ENCODE peak calls at places on chromosomes 5 and 9, in seven cellular contexts. A, Z, K, R, X, Y and O are unnamed samples.

GRCh38 chr5:96752341-96753016 is 55.3 kb downstream of the ERAP1 start:
- DNase-seq in A (peak), K (peak), Y (no peak), Z (peak), X (peak), R (no peak), O (peak)

GRCh38 chr5:128774605-128775004 is 190.7 kb upstream of the SLC27A6 start:
- DNase-seq in Z (no peak), X (no peak), K (no peak), R (no peak), Y (no peak), A (no peak), O (no peak)

GRCh38 chr5:6158974-6159863 is 219.1 kb downstream of the MED10 start:
- DNase-seq in R (no peak), X (no peak), Z (no peak), Y (no peak), K (peak), A (no peak), O (no peak)

GRCh38 chr9:37471942-37472679 is 6.9 kb upstream of the ZBTB5 start:
- DNase-seq in X (no peak), K (peak), R (no peak), Y (peak), A (no peak), Z (peak), O (peak)

GRCh38 chr9:91177081-91177480 is 184.6 kb downstream of the AUH start:
- DNase-seq in A (no peak), Z (no peak), R (no peak), Y (no peak), X (no peak), K (no peak), O (no peak)

GRCh38 chr9:77997611-77998349 is 33.8 kb downstream of the GNAQ start:
- DNase-seq in A (peak), R (no peak), Z (no peak), Y (no peak), X (no peak), K (no peak), O (no peak)

GRCh38 chr5:120405291-120405864 is 58.7 kb upstream of the PRR16 start:
- DNase-seq in X (no peak), Y (no peak), A (no peak), R (no peak), Z (no peak), K (no peak), O (no peak)

GRCh38 chr5:92944903-92945629 is 636.0 kb downstream of the NR2F1-AS1 start:
- DNase-seq in X (no peak), R (no peak), Y (no peak), A (no peak), Z (no peak), K (peak), O (peak)

GRCh38 chr5:56050566-56051292 is 56.0 kb upstream of the IL6ST start:
- DNase-seq in X (no peak), R (no peak), K (no peak), A (no peak), Z (no peak), Y (no peak), O (no peak)
- TF ChIP-seq JUND in X (no peak), R (no peak), K (no peak), A (no peak), Z (no peak), Y (no peak), O (no peak)

DNA sequence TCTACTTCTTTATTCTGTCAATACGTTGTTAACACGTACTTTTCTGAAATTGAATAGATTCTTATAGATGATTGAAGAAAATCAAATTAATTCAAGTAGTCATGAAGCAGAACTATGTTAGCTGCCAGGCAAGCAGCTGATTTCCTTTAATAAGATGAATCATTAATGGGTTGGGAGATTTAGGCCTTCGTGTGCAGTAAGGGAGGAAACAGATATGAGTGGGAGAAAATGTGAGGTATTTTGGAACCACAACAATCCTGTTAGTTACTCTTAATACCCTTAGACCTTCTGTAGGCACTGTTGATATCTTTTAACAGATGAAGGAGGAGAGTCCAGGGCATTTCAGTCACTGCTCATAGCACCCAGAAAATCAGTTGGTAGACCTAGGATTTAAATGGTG is 121.0 kb downstream of the AOPEP start:
- DNase-seq in A (no peak), X (no peak), Z (no peak), R (no peak), K (no peak), Y (no peak), O (no peak)
- TF ChIP-seq JUND in A (peak), X (no peak), Z (no peak), R (no peak), K (no peak), Y (no peak), O (no peak)

DNA sequence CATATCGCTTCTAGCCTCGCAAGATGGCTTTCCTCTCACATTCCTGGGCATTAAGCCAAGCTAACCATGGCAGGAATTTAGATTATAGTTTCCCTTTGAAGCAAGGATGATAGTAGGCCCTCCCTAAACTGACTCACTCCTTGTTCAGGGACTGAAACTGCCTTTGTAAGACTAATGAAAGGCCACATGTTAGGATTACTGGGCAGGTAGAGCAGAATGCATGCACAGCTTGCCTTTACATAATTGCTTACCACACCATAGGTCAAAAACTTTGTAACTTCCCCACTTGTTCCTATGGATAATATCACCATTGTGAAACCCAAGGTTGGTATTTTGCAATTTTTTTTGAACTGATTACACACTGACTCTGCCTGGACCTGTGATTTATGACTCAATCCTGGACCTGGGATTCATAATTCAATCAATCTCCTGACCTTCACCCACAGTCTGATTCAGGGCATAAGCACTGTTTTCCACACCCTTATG is 41.0 kb upstream of the PRDM9 start:
- DNase-seq in X (no peak), K (peak), A (no peak), Y (no peak), Z (no peak), R (no peak), O (no peak)
- TF ChIP-seq JUND in X (no peak), K (no peak), A (no peak), Y (no peak), Z (no peak), R (no peak), O (no peak)

GRCh38 chr5:150616506-150616905 is 24.0 kb upstream of the SYNPO start:
- DNase-seq in K (no peak), Y (no peak), A (peak), Z (no peak), R (no peak), X (no peak), O (no peak)

GRCh38 chr5:150616024-150616470 is 24.4 kb upstream of the SYNPO start:
- DNase-seq in A (peak), K (peak), R (no peak), Y (no peak), Z (no peak), X (peak), O (no peak)

GRCh38 chr5:150614651-150615040 is 25.8 kb upstream of the SYNPO start:
- DNase-seq in Y (no peak), X (no peak), A (no peak), Z (no peak), K (no peak), R (no peak), O (no peak)

GRCh38 chr5:150613991-150614650 is 26.3 kb upstream of the SYNPO start:
- DNase-seq in A (no peak), K (no peak), Y (no peak), R (no peak), X (no peak), Z (no peak), O (peak)

DNA sequence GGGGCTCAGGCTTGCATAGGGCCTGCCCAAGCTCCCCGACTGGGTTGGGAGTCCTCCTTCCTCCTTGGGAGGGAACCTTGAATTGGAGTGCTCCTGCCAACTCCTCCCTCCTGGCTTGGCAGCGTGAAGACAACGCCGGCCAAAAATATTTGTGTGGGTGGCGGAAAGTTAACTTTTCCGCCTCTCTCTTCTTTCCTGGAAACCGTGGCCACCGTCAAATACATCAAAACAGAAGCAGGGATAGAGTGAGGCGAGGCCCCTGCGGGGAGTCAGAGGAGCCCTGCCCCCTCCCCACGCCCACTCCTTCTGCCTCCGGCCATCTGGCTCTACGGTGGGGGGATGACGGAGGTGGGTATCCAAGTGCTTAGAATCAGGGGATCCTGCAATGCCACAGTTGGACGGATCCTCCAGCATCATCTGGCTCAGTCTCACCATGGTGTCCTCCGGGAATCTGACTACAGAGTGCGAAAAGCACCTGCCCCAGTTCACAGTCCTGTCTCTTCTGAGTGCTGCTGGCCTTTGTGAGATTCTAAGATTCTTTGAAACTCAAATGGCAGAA is 25.2 kb upstream of the SYNPO start:
- DNase-seq in Z (no peak), X (no peak), K (no peak), R (no peak), A (no peak), Y (no peak), O (no peak)
- TF ChIP-seq JUND in Z (no peak), X (no peak), K (no peak), R (no peak), A (no peak), Y (no peak), O (no peak)

GRCh38 chr9:23309800-23310199 is 516.2 kb downstream of the ELAVL2 start:
- DNase-seq in X (no peak), Y (no peak), A (no peak), K (no peak), Z (no peak), R (no peak), O (no peak)
- TF ChIP-seq JUND in X (no peak), Y (no peak), A (no peak), K (no peak), Z (no peak), R (no peak), O (no peak)

GRCh38 chr5:180486636-180487149 is 7.5 kb upstream of the CNOT6 start:
- DNase-seq in Y (no peak), A (no peak), X (no peak), R (no peak), Z (no peak), K (no peak), O (no peak)
- TF ChIP-seq JUND in Y (no peak), A (no peak), X (no peak), R (no peak), Z (no peak), K (no peak), O (no peak)

GRCh38 chr9:35910613-35911488 is 1.6 kb downstream of the SPAAR start:
- DNase-seq in X (peak), Y (no peak), A (no peak), Z (peak), R (no peak), K (peak), O (peak)
- TF ChIP-seq JUND in X (no peak), Y (no peak), A (no peak), Z (no peak), R (no peak), K (no peak), O (no peak)

DNA sequence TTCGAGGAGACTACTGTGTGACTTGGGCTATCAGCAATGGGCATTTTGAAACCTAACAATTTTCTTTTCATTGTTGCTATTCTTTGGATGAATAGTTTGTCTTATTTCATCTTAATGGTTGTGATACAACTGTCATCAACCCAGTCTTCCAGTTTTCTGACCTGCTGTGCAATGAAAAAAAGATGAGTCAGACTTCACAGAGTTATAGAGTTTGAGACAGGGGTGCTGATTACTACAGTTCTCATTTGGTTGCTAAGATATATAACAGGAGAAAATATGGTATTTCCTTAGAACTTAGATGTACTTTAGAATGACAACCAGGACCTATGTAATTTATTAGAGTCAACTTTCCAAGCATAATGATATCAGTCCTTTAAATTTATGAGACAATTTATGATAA is 564.4 kb upstream of the NUDT12 start:
- DNase-seq in X (no peak), K (no peak), A (no peak), R (no peak), Z (no peak), Y (no peak), O (no peak)
- TF ChIP-seq JUND in X (no peak), K (no peak), A (no peak), R (no peak), Z (no peak), Y (no peak), O (no peak)

GRCh38 chr5:159098285-159099048 is 1.2 kb downstream of the EBF1 start:
- DNase-seq in X (no peak), R (no peak), Y (no peak), A (no peak), Z (no peak), K (no peak), O (no peak)
- TF ChIP-seq JUND in X (no peak), R (no peak), Y (no peak), A (no peak), Z (no peak), K (no peak), O (no peak)

GRCh38 chr5:80078921-80079320 is 43.8 kb downstream of the THBS4 start:
- DNase-seq in Y (no peak), X (peak), Z (no peak), R (no peak), A (no peak), K (no peak), O (no peak)

GRCh38 chr5:80082221-80082620 is 47.1 kb downstream of the THBS4 start:
- DNase-seq in X (no peak), R (no peak), A (no peak), K (no peak), Y (no peak), Z (no peak), O (no peak)

GRCh38 chr5:80077317-80077716 is 42.2 kb downstream of the THBS4 start:
- DNase-seq in Z (no peak), A (no peak), X (no peak), Y (no peak), R (no peak), K (no peak), O (no peak)

GRCh38 chr5:80083115-80083890 is 48.2 kb downstream of the THBS4 start:
- DNase-seq in X (peak), K (peak), R (no peak), Y (no peak), A (peak), Z (peak), O (peak)

GRCh38 chr5:80082731-80083114 is 47.6 kb downstream of the THBS4 start:
- DNase-seq in Y (peak), K (no peak), A (peak), Z (peak), X (peak), R (no peak), O (peak)
- TF ChIP-seq JUND in Y (no peak), K (no peak), A (no peak), Z (no peak), X (no peak), R (no peak), O (no peak)